ENCODE peak calls at places on chromosomes 16 and 17, in seven cellular contexts. One of them, this sample, is unnamed.

GRCh38 chr17:11506635-11507034 is 91.6 kb upstream of the DNAH9 start:
- DNase-seq in heart right ventricle: no peak
- DNase-seq in tibial artery: no peak
- DNase-seq in cardiac muscle cell: peak
- DNase-seq in astrocyte of the spinal cord: no peak
- DNase-seq in colonic mucosa: peak
- DNase-seq in body of pancreas: peak
- DNase-seq in this sample: peak

GRCh38 chr17:48100591-48101011 is 677 bp downstream of the CBX1 start:
- DNase-seq in heart right ventricle: peak
- DNase-seq in tibial artery: peak
- DNase-seq in cardiac muscle cell: peak
- DNase-seq in astrocyte of the spinal cord: peak
- DNase-seq in colonic mucosa: peak
- DNase-seq in body of pancreas: peak
- DNase-seq in this sample: peak

GRCh38 chr16:68608330-68608729 is 36.8 kb upstream of the CDH3 start:
- DNase-seq in heart right ventricle: no peak
- DNase-seq in tibial artery: no peak
- DNase-seq in cardiac muscle cell: no peak
- DNase-seq in astrocyte of the spinal cord: no peak
- DNase-seq in colonic mucosa: no peak
- DNase-seq in body of pancreas: no peak
- DNase-seq in this sample: no peak

GRCh38 chr17:64774888-64775600 is 112.9 kb upstream of the SMURF2 start:
- DNase-seq in heart right ventricle: no peak
- DNase-seq in tibial artery: no peak
- DNase-seq in cardiac muscle cell: no peak
- DNase-seq in astrocyte of the spinal cord: no peak
- DNase-seq in colonic mucosa: no peak
- DNase-seq in body of pancreas: no peak
- DNase-seq in this sample: no peak

GRCh38 chr17:57413848-57414651 is 157.7 kb downstream of the MSI2 start:
- DNase-seq in heart right ventricle: no peak
- DNase-seq in tibial artery: no peak
- DNase-seq in cardiac muscle cell: no peak
- DNase-seq in astrocyte of the spinal cord: no peak
- DNase-seq in colonic mucosa: peak
- DNase-seq in body of pancreas: no peak
- DNase-seq in this sample: no peak

GRCh38 chr17:82267575-82268379 is 5.7 kb downstream of the CSNK1D start:
- DNase-seq in heart right ventricle: peak
- DNase-seq in tibial artery: peak
- DNase-seq in cardiac muscle cell: no peak
- DNase-seq in astrocyte of the spinal cord: peak
- DNase-seq in colonic mucosa: peak
- DNase-seq in body of pancreas: peak
- DNase-seq in this sample: peak

GRCh38 chr16:282491-282890 is 473 bp upstream of the PDIA2 start:
- DNase-seq in heart right ventricle: no peak
- DNase-seq in tibial artery: no peak
- DNase-seq in cardiac muscle cell: no peak
- DNase-seq in astrocyte of the spinal cord: no peak
- DNase-seq in colonic mucosa: no peak
- DNase-seq in body of pancreas: no peak
- DNase-seq in this sample: no peak

GRCh38 chr17:74859439-74860228 is at the start of gene GRIN2C:
- DNase-seq in heart right ventricle: no peak
- DNase-seq in tibial artery: no peak
- DNase-seq in cardiac muscle cell: peak
- DNase-seq in astrocyte of the spinal cord: no peak
- DNase-seq in colonic mucosa: no peak
- DNase-seq in body of pancreas: no peak
- DNase-seq in this sample: no peak

GRCh38 chr17:57761887-57762286 is 16.8 kb upstream of the CCDC182 start:
- DNase-seq in heart right ventricle: no peak
- DNase-seq in tibial artery: no peak
- DNase-seq in cardiac muscle cell: no peak
- DNase-seq in astrocyte of the spinal cord: no peak
- DNase-seq in colonic mucosa: no peak
- DNase-seq in body of pancreas: no peak
- DNase-seq in this sample: no peak

GRCh38 chr17:54948380-54948779 is 20.1 kb downstream of the COX11 start:
- DNase-seq in heart right ventricle: no peak
- DNase-seq in tibial artery: no peak
- DNase-seq in cardiac muscle cell: no peak
- DNase-seq in astrocyte of the spinal cord: peak
- DNase-seq in colonic mucosa: no peak
- DNase-seq in body of pancreas: no peak
- DNase-seq in this sample: peak

GRCh38 chr17:60559995-60560859 is 34.2 kb upstream of the APPBP2 start:
- DNase-seq in heart right ventricle: no peak
- DNase-seq in tibial artery: no peak
- DNase-seq in cardiac muscle cell: no peak
- DNase-seq in astrocyte of the spinal cord: no peak
- DNase-seq in colonic mucosa: no peak
- DNase-seq in body of pancreas: no peak
- DNase-seq in this sample: no peak
- H3K4me3 ChIP-seq in heart right ventricle: no peak
- H3K4me3 ChIP-seq in tibial artery: no peak
- H3K4me3 ChIP-seq in cardiac muscle cell: no peak
- H3K4me3 ChIP-seq in astrocyte of the spinal cord: no peak
- H3K4me3 ChIP-seq in colonic mucosa: no peak
- H3K4me3 ChIP-seq in body of pancreas: no peak
- H3K4me3 ChIP-seq in this sample: no peak

DNA sequence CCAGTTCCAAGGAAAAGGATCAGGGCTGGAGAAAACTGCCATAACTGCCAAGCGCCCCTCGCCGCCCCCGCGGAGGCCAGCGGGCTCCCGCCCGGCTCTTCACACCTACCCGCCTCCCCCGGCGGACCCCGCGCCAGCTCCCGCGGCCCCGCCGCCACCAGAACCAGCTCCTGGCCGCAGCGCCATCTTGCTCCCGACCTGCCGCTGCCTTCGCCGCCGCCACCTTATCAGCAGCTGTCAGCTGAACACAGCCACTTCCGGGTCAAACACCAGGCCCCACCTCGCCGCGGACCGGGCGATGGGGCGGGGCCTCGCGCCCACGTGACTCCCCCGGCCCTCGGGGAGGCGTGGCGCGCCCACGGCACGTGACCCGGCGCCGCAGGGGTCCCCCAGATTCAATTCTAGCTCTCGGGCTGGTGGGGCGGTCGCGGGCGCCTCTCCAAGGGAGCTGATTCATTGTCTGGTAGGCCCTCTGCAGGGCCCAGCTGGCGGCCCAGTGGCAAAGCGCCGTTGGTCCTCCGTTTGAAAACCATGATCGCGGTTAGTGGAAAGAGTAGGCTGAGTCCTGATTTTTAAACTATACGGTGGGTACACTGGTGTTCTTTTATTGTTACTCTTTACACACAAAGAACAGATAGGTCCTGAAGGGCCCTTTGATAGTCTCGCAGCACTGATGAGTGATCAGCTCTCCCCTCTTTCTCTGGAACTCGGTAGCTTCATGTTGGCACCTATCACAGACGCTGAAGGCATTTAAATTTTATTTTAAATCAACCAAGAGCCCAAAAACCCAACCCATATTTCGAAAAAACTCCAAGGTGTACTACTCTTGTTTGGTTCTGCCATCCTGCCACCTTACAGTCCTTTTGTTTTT is at the start of gene SYNRG:
- DNase-seq in heart right ventricle: peak
- DNase-seq in tibial artery: peak
- DNase-seq in cardiac muscle cell: peak
- DNase-seq in astrocyte of the spinal cord: peak
- DNase-seq in colonic mucosa: peak
- DNase-seq in body of pancreas: peak
- DNase-seq in this sample: peak
- TF ChIP-seq CTCF in heart right ventricle: no peak
- TF ChIP-seq CTCF in tibial artery: peak
- TF ChIP-seq CTCF in cardiac muscle cell: peak
- TF ChIP-seq CTCF in astrocyte of the spinal cord: peak
- TF ChIP-seq CTCF in colonic mucosa: peak
- TF ChIP-seq CTCF in body of pancreas: no peak
- TF ChIP-seq CTCF in this sample: peak

GRCh38 chr16:70428178-70428998 is 10.5 kb downstream of the ST3GAL2 start:
- DNase-seq in heart right ventricle: peak
- DNase-seq in tibial artery: peak
- DNase-seq in cardiac muscle cell: peak
- DNase-seq in astrocyte of the spinal cord: peak
- DNase-seq in colonic mucosa: peak
- DNase-seq in body of pancreas: peak
- DNase-seq in this sample: peak
- H3K4me3 ChIP-seq in heart right ventricle: no peak
- H3K4me3 ChIP-seq in tibial artery: no peak
- H3K4me3 ChIP-seq in cardiac muscle cell: no peak
- H3K4me3 ChIP-seq in astrocyte of the spinal cord: no peak
- H3K4me3 ChIP-seq in colonic mucosa: no peak
- H3K4me3 ChIP-seq in body of pancreas: no peak
- H3K4me3 ChIP-seq in this sample: no peak

GRCh38 chr16:28146536-28146935 is 65.2 kb downstream of the XPO6 start:
- DNase-seq in heart right ventricle: no peak
- DNase-seq in tibial artery: no peak
- DNase-seq in cardiac muscle cell: no peak
- DNase-seq in astrocyte of the spinal cord: no peak
- DNase-seq in colonic mucosa: no peak
- DNase-seq in body of pancreas: no peak
- DNase-seq in this sample: no peak

GRCh38 chr16:28139530-28139929 is 72.2 kb downstream of the XPO6 start:
- DNase-seq in heart right ventricle: no peak
- DNase-seq in tibial artery: no peak
- DNase-seq in cardiac muscle cell: no peak
- DNase-seq in astrocyte of the spinal cord: no peak
- DNase-seq in colonic mucosa: no peak
- DNase-seq in body of pancreas: no peak
- DNase-seq in this sample: no peak

GRCh38 chr16:28136751-28137434 is 73.4 kb upstream of the GSG1L start:
- DNase-seq in heart right ventricle: no peak
- DNase-seq in tibial artery: no peak
- DNase-seq in cardiac muscle cell: no peak
- DNase-seq in astrocyte of the spinal cord: no peak
- DNase-seq in colonic mucosa: no peak
- DNase-seq in body of pancreas: no peak
- DNase-seq in this sample: no peak

DNA sequence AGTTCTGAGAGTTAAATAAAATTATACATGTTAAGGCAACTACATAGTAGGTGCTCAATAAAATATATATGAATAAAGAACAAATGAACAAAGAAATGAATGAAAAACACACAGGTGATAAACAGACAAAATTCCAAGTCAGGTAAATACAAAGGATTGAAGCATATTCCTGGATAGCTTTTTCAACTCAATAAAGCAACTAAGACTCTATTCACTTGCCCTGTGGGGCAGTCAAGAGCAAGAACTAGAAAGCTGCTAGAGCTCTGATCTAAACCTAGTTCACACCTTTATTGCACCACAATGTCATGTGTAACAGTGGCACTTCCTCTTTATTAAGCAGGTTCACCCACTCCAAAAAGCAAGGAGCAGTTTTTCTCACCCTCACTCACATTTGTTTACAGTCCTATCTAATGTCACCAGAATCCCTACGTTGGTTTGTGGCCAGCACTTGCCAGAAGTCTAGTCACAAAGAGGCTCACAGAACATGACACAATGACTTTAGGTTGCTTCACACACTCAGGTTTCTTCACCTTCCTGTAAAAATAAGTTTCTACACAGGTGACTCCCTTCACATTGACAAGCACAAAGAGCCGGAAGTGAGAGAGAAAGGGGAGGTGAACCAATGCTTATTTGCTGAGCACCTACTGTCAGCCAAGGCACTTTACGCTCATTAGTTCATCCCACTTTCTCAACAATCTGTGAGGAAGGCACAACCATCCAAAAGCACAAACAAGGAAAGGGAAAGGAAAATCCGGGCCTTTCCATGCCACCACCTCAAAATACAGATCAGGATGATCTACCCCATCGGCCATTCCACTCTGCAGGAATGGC is 70.8 kb downstream of the XPO6 start:
- DNase-seq in heart right ventricle: peak
- DNase-seq in tibial artery: no peak
- DNase-seq in cardiac muscle cell: no peak
- DNase-seq in astrocyte of the spinal cord: no peak
- DNase-seq in colonic mucosa: no peak
- DNase-seq in body of pancreas: no peak
- DNase-seq in this sample: peak
- TF ChIP-seq CTCF in heart right ventricle: no peak
- TF ChIP-seq CTCF in tibial artery: no peak
- TF ChIP-seq CTCF in cardiac muscle cell: no peak
- TF ChIP-seq CTCF in astrocyte of the spinal cord: no peak
- TF ChIP-seq CTCF in colonic mucosa: no peak
- TF ChIP-seq CTCF in body of pancreas: no peak
- TF ChIP-seq CTCF in this sample: no peak

GRCh38 chr17:18158022-18158600 is 25.5 kb upstream of the ALKBH5 start:
- DNase-seq in heart right ventricle: peak
- DNase-seq in tibial artery: peak
- DNase-seq in cardiac muscle cell: peak
- DNase-seq in astrocyte of the spinal cord: peak
- DNase-seq in colonic mucosa: peak
- DNase-seq in body of pancreas: peak
- DNase-seq in this sample: peak

GRCh38 chr17:18156171-18156975 is 27.3 kb upstream of the ALKBH5 start:
- DNase-seq in heart right ventricle: no peak
- DNase-seq in tibial artery: no peak
- DNase-seq in cardiac muscle cell: no peak
- DNase-seq in astrocyte of the spinal cord: no peak
- DNase-seq in colonic mucosa: no peak
- DNase-seq in body of pancreas: no peak
- DNase-seq in this sample: peak

GRCh38 chr17:18159551-18160120 is 24.0 kb upstream of the ALKBH5 start:
- DNase-seq in heart right ventricle: no peak
- DNase-seq in tibial artery: no peak
- DNase-seq in cardiac muscle cell: no peak
- DNase-seq in astrocyte of the spinal cord: no peak
- DNase-seq in colonic mucosa: no peak
- DNase-seq in body of pancreas: no peak
- DNase-seq in this sample: no peak

GRCh38 chr17:18156976-18157280 is 26.7 kb upstream of the ALKBH5 start:
- DNase-seq in heart right ventricle: no peak
- DNase-seq in tibial artery: no peak
- DNase-seq in cardiac muscle cell: no peak
- DNase-seq in astrocyte of the spinal cord: no peak
- DNase-seq in colonic mucosa: no peak
- DNase-seq in body of pancreas: no peak
- DNase-seq in this sample: no peak

GRCh38 chr17:18157354-18157985 is 26.2 kb upstream of the ALKBH5 start:
- DNase-seq in heart right ventricle: no peak
- DNase-seq in tibial artery: no peak
- DNase-seq in cardiac muscle cell: no peak
- DNase-seq in astrocyte of the spinal cord: no peak
- DNase-seq in colonic mucosa: no peak
- DNase-seq in body of pancreas: no peak
- DNase-seq in this sample: no peak
- H3K4me3 ChIP-seq in heart right ventricle: no peak
- H3K4me3 ChIP-seq in tibial artery: no peak
- H3K4me3 ChIP-seq in cardiac muscle cell: no peak
- H3K4me3 ChIP-seq in astrocyte of the spinal cord: no peak
- H3K4me3 ChIP-seq in colonic mucosa: no peak
- H3K4me3 ChIP-seq in body of pancreas: no peak
- H3K4me3 ChIP-seq in this sample: no peak

DNA sequence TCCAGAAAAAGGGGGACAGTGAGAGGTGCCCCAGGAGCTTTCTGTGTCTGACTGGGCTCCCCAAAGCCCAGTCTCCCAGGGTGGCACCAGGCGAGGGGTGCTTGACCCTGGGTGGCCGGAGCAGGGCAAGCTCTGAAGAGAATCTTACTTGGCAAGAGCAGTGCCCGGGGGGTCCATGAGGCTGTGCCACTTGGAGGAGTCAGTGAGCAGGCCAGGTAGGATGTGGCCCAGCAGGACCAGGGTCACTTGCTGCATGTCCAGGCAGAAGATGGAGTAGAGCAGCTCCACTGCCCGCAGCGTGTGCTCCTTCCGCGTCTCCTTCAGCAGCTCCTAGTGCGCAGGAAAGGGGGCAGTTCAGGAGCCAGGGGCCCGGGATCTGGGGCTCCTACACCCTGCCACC is 7.3 kb downstream of the CSF3 start:
- DNase-seq in heart right ventricle: no peak
- DNase-seq in tibial artery: no peak
- DNase-seq in cardiac muscle cell: no peak
- DNase-seq in astrocyte of the spinal cord: no peak
- DNase-seq in colonic mucosa: no peak
- DNase-seq in body of pancreas: no peak
- DNase-seq in this sample: no peak
- TF ChIP-seq CTCF in heart right ventricle: no peak
- TF ChIP-seq CTCF in tibial artery: no peak
- TF ChIP-seq CTCF in cardiac muscle cell: no peak
- TF ChIP-seq CTCF in astrocyte of the spinal cord: no peak
- TF ChIP-seq CTCF in colonic mucosa: no peak
- TF ChIP-seq CTCF in body of pancreas: no peak
- TF ChIP-seq CTCF in this sample: no peak